ENCODE peak calls at places on chromosome 4, in six cellular contexts. M, P, H, E, Z and B are unnamed samples.
A peak's percentile ranks its signal among the peaks of the same experiment; 100 is the strongest.

GRCh38 chr4:23889814-23890269 is at the start of gene PPARGC1A:
- DNase-seq in M (no peak), P (peak; percentile 38), H (no peak), E (no peak), Z (peak; percentile 28), B (no peak)

GRCh38 chr4:5137927-5138326 is 86.6 kb downstream of the STK32B start:
- DNase-seq in M (no peak), P (no peak), H (no peak), E (no peak), Z (peak; percentile 55), B (no peak)

GRCh38 chr4:137448402-137448801 is 83.9 kb downstream of the PCDH18 start:
- DNase-seq in M (no peak), P (no peak), H (no peak), E (no peak), Z (no peak), B (no peak)

GRCh38 chr4:8254076-8254475 is 15.5 kb upstream of the HTRA3 start:
- DNase-seq in M (no peak), P (no peak), H (no peak), E (no peak), Z (no peak), B (no peak)

GRCh38 chr4:141220271-141220654 is 432 bp upstream of the ZNF330 start:
- DNase-seq in M (no peak), P (no peak), H (no peak), E (peak; percentile 36), Z (no peak), B (no peak)

GRCh38 chr4:153217440-153217839 is 13.2 kb downstream of the TRIM2 start:
- DNase-seq in M (no peak), P (no peak), H (peak; percentile 61), E (no peak), Z (no peak), B (no peak)

GRCh38 chr4:88018471-88018870 is 11.0 kb downstream of the PKD2 start:
- DNase-seq in M (no peak), P (no peak), H (peak; percentile 68), E (no peak), Z (peak; percentile 80), B (no peak)

GRCh38 chr4:2433609-2434350 is 15.0 kb downstream of the CFAP99 start:
- DNase-seq in M (no peak), P (no peak), H (no peak), E (peak; percentile 31), Z (no peak), B (no peak)

GRCh38 chr4:113952452-113953029 is 26.9 kb downstream of the ARSJ start:
- DNase-seq in M (no peak), P (peak; percentile 65), H (no peak), E (peak; percentile 52), Z (no peak), B (no peak)

GRCh38 chr4:122038896-122039295 is 87.0 kb upstream of the TRPC3 start:
- DNase-seq in M (no peak), P (no peak), H (no peak), E (no peak), Z (no peak), B (no peak)

GRCh38 chr4:52957791-52958190 is 95.7 kb downstream of the RASL11B start:
- DNase-seq in M (no peak), P (no peak), H (no peak), E (no peak), Z (no peak), B (no peak)

GRCh38 chr4:158572608-158573007 is 50.9 kb downstream of the RXFP1 start:
- DNase-seq in M (no peak), P (no peak), H (no peak), E (no peak), Z (no peak), B (no peak)

GRCh38 chr4:70613182-70613892 is 15.2 kb upstream of the ENAM start:
- DNase-seq in M (no peak), P (no peak), H (no peak), E (no peak), Z (no peak), B (no peak)

GRCh38 chr4:127771535-127772275 is 10.4 kb upstream of the HSPA4L start:
- DNase-seq in M (no peak), P (no peak), H (no peak), E (no peak), Z (no peak), B (no peak)

GRCh38 chr4:139763668-139764067 is 98.0 kb downstream of the MGST2 start:
- DNase-seq in M (no peak), P (peak; percentile 42), H (no peak), E (no peak), Z (no peak), B (no peak)

GRCh38 chr4:51853027-51853682 is 10.2 kb downstream of the DCUN1D4 start:
- DNase-seq in M (no peak), P (no peak), H (no peak), E (no peak), Z (no peak), B (no peak)

GRCh38 chr4:123444298-123444731 is 47.7 kb downstream of the SPRY1 start:
- DNase-seq in M (no peak), P (peak; percentile 50), H (peak; percentile 71), E (peak; percentile 65), Z (peak; percentile 18), B (no peak)

GRCh38 chr4:177519481-177520270 is 77.4 kb upstream of the AGA start:
- DNase-seq in M (no peak), P (no peak), H (no peak), E (no peak), Z (no peak), B (no peak)

GRCh38 chr4:25916870-25917269 is 2.9 kb downstream of the SMIM20 start:
- DNase-seq in M (no peak), P (no peak), H (no peak), E (no peak), Z (no peak), B (no peak)

GRCh38 chr4:140286503-140286902 is 86.9 kb upstream of the SCOC start:
- DNase-seq in M (no peak), P (peak; percentile 14), H (peak; percentile 59), E (no peak), Z (peak; percentile 84), B (no peak)

GRCh38 chr4:8544741-8545438 is 35.3 kb upstream of the GPR78 start:
- DNase-seq in M (no peak), P (no peak), H (no peak), E (no peak), Z (no peak), B (no peak)

GRCh38 chr4:8179771-8180170 is 19.3 kb upstream of the SH3TC1 start:
- DNase-seq in M (no peak), P (no peak), H (no peak), E (no peak), Z (no peak), B (no peak)

GRCh38 chr4:93897559-93897958 is 69.0 kb downstream of the ATOH1 start:
- DNase-seq in M (no peak), P (peak; percentile 5), H (no peak), E (no peak), Z (no peak), B (no peak)

GRCh38 chr4:40731792-40732245 is 17.9 kb upstream of the NSUN7 start:
- DNase-seq in M (no peak), P (peak; percentile 97), H (no peak), E (no peak), Z (no peak), B (no peak)

GRCh38 chr4:156685308-156685707 is 286.3 kb downstream of the PDGFC start:
- DNase-seq in M (no peak), P (no peak), H (no peak), E (no peak), Z (no peak), B (no peak)

GRCh38 chr4:182886768-182887167 is 30.4 kb downstream of the DCTD start:
- DNase-seq in M (no peak), P (no peak), H (no peak), E (no peak), Z (no peak), B (no peak)

GRCh38 chr4:14841801-14842748 is 160.2 kb upstream of the CPEB2 start:
- DNase-seq in M (no peak), P (peak; percentile 45), H (no peak), E (no peak), Z (peak; percentile 30), B (peak; percentile 14)

GRCh38 chr4:149790172-149790907 is 25.3 kb downstream of the IQCM start:
- DNase-seq in M (no peak), P (no peak), H (peak; percentile 35), E (no peak), Z (no peak), B (no peak)

GRCh38 chr4:26323807-26324206 is 3.0 kb downstream of the RBPJ start:
- DNase-seq in M (no peak), P (no peak), H (no peak), E (no peak), Z (no peak), B (no peak)

GRCh38 chr4:139279723-139280620 is at the start of gene MGARP:
- DNase-seq in M (peak; percentile 10), P (peak; percentile 16), H (peak; percentile 33), E (peak; percentile 89), Z (peak; percentile 60), B (no peak)

GRCh38 chr4:20337261-20337664 is 85.6 kb downstream of the SLIT2 start:
- DNase-seq in M (no peak), P (no peak), H (no peak), E (no peak), Z (no peak), B (peak; percentile 28)

GRCh38 chr4:184028571-184028996 is 123.5 kb downstream of the STOX2 start:
- DNase-seq in M (no peak), P (no peak), H (no peak), E (no peak), Z (no peak), B (no peak)